ENCODE peak calls at places on chromosome 18, in four cellular contexts. One of them, this sample, is unnamed.

GRCh38 chr18:45962461-45962860 is 4.7 kb downstream of the EPG5 start:
- DNase-seq in upper lobe of right lung: no peak
- DNase-seq in A549: no peak
- DNase-seq in fibroblast of lung: peak
- DNase-seq in this sample: peak

GRCh38 chr18:9868857-9869712 is 16.7 kb upstream of the TXNDC2 start:
- DNase-seq in upper lobe of right lung: no peak
- DNase-seq in fibroblast of lung: no peak
- DNase-seq in A549: no peak
- DNase-seq in this sample: no peak

GRCh38 chr18:30271716-30272115 is 770.8 kb downstream of the DSC3 start:
- DNase-seq in fibroblast of lung: no peak
- DNase-seq in upper lobe of right lung: no peak
- DNase-seq in A549: no peak
- DNase-seq in this sample: no peak

GRCh38 chr18:44568986-44569385 is 111.7 kb upstream of the SETBP1 start:
- DNase-seq in upper lobe of right lung: no peak
- DNase-seq in A549: no peak
- DNase-seq in fibroblast of lung: no peak
- DNase-seq in this sample: no peak

GRCh38 chr18:78871631-78872030 is 108.0 kb upstream of the SALL3 start:
- DNase-seq in upper lobe of right lung: no peak
- DNase-seq in fibroblast of lung: no peak
- DNase-seq in A549: no peak
- DNase-seq in this sample: no peak

GRCh38 chr18:24741961-24742738 is 281.7 kb downstream of the HRH4 start:
- DNase-seq in fibroblast of lung: peak
- DNase-seq in upper lobe of right lung: no peak
- DNase-seq in A549: no peak
- DNase-seq in this sample: no peak

GRCh38 chr18:39647627-39648502 is 2082.3 kb upstream of the CELF4 start:
- DNase-seq in A549: peak
- DNase-seq in upper lobe of right lung: no peak
- DNase-seq in fibroblast of lung: peak
- DNase-seq in this sample: peak

GRCh38 chr18:8871484-8871883 is 166.1 kb downstream of the MTCL1 start:
- DNase-seq in A549: no peak
- DNase-seq in upper lobe of right lung: no peak
- DNase-seq in fibroblast of lung: no peak
- DNase-seq in this sample: no peak

GRCh38 chr18:7023581-7023980 is 94.0 kb downstream of the LAMA1 start:
- DNase-seq in upper lobe of right lung: no peak
- DNase-seq in fibroblast of lung: no peak
- DNase-seq in A549: no peak
- DNase-seq in this sample: no peak

GRCh38 chr18:35172451-35173035 is 68.3 kb upstream of the ZNF397 start:
- DNase-seq in A549: no peak
- DNase-seq in upper lobe of right lung: no peak
- DNase-seq in fibroblast of lung: peak
- DNase-seq in this sample: peak

GRCh38 chr18:8303151-8303770 is 306.0 kb upstream of the RAB12 start:
- DNase-seq in A549: no peak
- DNase-seq in upper lobe of right lung: no peak
- DNase-seq in fibroblast of lung: peak
- DNase-seq in this sample: no peak

GRCh38 chr18:75070625-75071483 is 138.1 kb downstream of the PTGR3 start:
- DNase-seq in A549: peak
- DNase-seq in fibroblast of lung: peak
- DNase-seq in upper lobe of right lung: no peak
- DNase-seq in this sample: no peak

GRCh38 chr18:36942264-36942663 is 113.3 kb downstream of the KIAA1328 start:
- DNase-seq in upper lobe of right lung: no peak
- DNase-seq in A549: peak
- DNase-seq in fibroblast of lung: peak
- DNase-seq in this sample: peak

GRCh38 chr18:23539911-23540475 is 36.7 kb downstream of the RMC1 start:
- DNase-seq in A549: no peak
- DNase-seq in upper lobe of right lung: no peak
- DNase-seq in fibroblast of lung: no peak
- DNase-seq in this sample: no peak

GRCh38 chr18:77062518-77063003 is 70.0 kb downstream of the MBP start:
- DNase-seq in fibroblast of lung: peak
- DNase-seq in upper lobe of right lung: no peak
- DNase-seq in A549: no peak
- DNase-seq in this sample: no peak
- H3K4me3 ChIP-seq in fibroblast of lung: no peak
- H3K4me3 ChIP-seq in upper lobe of right lung: no peak
- H3K4me3 ChIP-seq in A549: no peak
- H3K4me3 ChIP-seq in this sample: no peak

GRCh38 chr18:59264136-59264571 is 9.1 kb downstream of the RAX start:
- DNase-seq in fibroblast of lung: no peak
- DNase-seq in A549: no peak
- DNase-seq in upper lobe of right lung: no peak
- DNase-seq in this sample: no peak

GRCh38 chr18:59266019-59266369 is 7.3 kb downstream of the RAX start:
- DNase-seq in A549: no peak
- DNase-seq in upper lobe of right lung: no peak
- DNase-seq in fibroblast of lung: no peak
- DNase-seq in this sample: no peak

GRCh38 chr18:59264651-59265245 is 8.5 kb downstream of the RAX start:
- DNase-seq in A549: no peak
- DNase-seq in fibroblast of lung: no peak
- DNase-seq in upper lobe of right lung: no peak
- DNase-seq in this sample: no peak

GRCh38 chr18:59265246-59266018 is 7.8 kb downstream of the RAX start:
- DNase-seq in fibroblast of lung: no peak
- DNase-seq in A549: peak
- DNase-seq in upper lobe of right lung: no peak
- DNase-seq in this sample: peak

DNA sequence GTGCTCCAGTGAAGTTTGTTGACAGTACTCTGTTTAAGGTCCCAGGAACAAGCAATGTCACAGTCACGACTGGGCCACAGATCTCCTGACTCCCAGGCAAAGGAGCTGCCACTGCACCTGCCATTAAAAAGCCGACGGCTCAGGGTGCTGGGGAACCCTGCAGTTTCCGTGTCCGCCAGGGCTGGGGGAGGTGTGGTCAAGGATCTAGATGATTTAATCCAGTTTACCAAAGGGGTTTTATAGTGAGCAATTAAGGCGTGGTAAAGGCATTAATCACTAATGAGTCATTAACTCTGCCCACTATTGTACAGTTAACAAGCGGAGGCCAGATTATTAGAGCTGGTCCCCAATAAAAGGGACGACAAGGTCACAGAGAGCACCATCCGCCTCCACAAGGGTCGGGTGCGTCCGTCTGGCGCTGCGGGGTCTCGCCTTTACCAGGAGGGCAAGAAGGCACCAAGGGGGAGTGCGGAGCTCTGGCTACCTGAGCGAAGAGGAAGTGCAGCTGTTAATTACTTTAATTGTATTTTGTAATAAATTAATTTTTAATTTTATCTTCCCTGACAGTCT is 9.6 kb downstream of the RAX start:
- DNase-seq in A549: no peak
- DNase-seq in fibroblast of lung: no peak
- DNase-seq in upper lobe of right lung: no peak
- DNase-seq in this sample: no peak
- H3K27ac ChIP-seq in A549: no peak
- H3K27ac ChIP-seq in fibroblast of lung: no peak
- H3K27ac ChIP-seq in upper lobe of right lung: no peak
- H3K27ac ChIP-seq in this sample: no peak

GRCh38 chr18:31778391-31778950 is 17.8 kb upstream of the SLC25A52 start:
- DNase-seq in A549: no peak
- DNase-seq in fibroblast of lung: no peak
- DNase-seq in upper lobe of right lung: no peak
- DNase-seq in this sample: no peak

GRCh38 chr18:31773774-31774476 is 13.2 kb upstream of the SLC25A52 start:
- DNase-seq in upper lobe of right lung: no peak
- DNase-seq in A549: no peak
- DNase-seq in fibroblast of lung: no peak
- DNase-seq in this sample: no peak

GRCh38 chr18:31774960-31775359 is 14.3 kb upstream of the SLC25A52 start:
- DNase-seq in upper lobe of right lung: no peak
- DNase-seq in fibroblast of lung: no peak
- DNase-seq in A549: no peak
- DNase-seq in this sample: no peak

GRCh38 chr18:31772699-31773098 is 12.0 kb upstream of the SLC25A52 start:
- DNase-seq in upper lobe of right lung: no peak
- DNase-seq in fibroblast of lung: no peak
- DNase-seq in A549: no peak
- DNase-seq in this sample: no peak

GRCh38 chr18:31774477-31774785 is 13.8 kb upstream of the SLC25A52 start:
- DNase-seq in fibroblast of lung: no peak
- DNase-seq in upper lobe of right lung: no peak
- DNase-seq in A549: no peak
- DNase-seq in this sample: no peak
- H3K4me3 ChIP-seq in fibroblast of lung: no peak
- H3K4me3 ChIP-seq in upper lobe of right lung: no peak
- H3K4me3 ChIP-seq in A549: no peak
- H3K4me3 ChIP-seq in this sample: no peak

GRCh38 chr18:63046375-63046774 is 273.2 kb downstream of the BCL2 start:
- DNase-seq in upper lobe of right lung: no peak
- DNase-seq in A549: peak
- DNase-seq in fibroblast of lung: no peak
- DNase-seq in this sample: no peak

GRCh38 chr18:63042351-63042750 is 277.2 kb downstream of the BCL2 start:
- DNase-seq in upper lobe of right lung: no peak
- DNase-seq in fibroblast of lung: no peak
- DNase-seq in A549: no peak
- DNase-seq in this sample: no peak

GRCh38 chr18:63040788-63041410 is 278.7 kb downstream of the BCL2 start:
- DNase-seq in upper lobe of right lung: no peak
- DNase-seq in A549: no peak
- DNase-seq in fibroblast of lung: no peak
- DNase-seq in this sample: no peak

GRCh38 chr18:63043516-63043915 is 276.1 kb downstream of the BCL2 start:
- DNase-seq in A549: no peak
- DNase-seq in fibroblast of lung: no peak
- DNase-seq in upper lobe of right lung: no peak
- DNase-seq in this sample: no peak
- H3K27ac ChIP-seq in A549: no peak
- H3K27ac ChIP-seq in fibroblast of lung: no peak
- H3K27ac ChIP-seq in upper lobe of right lung: no peak
- H3K27ac ChIP-seq in this sample: no peak

GRCh38 chr18:62768172-62768943 is 53.0 kb downstream of the PHLPP1 start:
- DNase-seq in upper lobe of right lung: no peak
- DNase-seq in A549: no peak
- DNase-seq in fibroblast of lung: peak
- DNase-seq in this sample: no peak
- H3K4me3 ChIP-seq in upper lobe of right lung: no peak
- H3K4me3 ChIP-seq in A549: no peak
- H3K4me3 ChIP-seq in fibroblast of lung: no peak
- H3K4me3 ChIP-seq in this sample: no peak

GRCh38 chr18:5543036-5543671 is 643 bp downstream of the EPB41L3 start:
- DNase-seq in upper lobe of right lung: peak
- DNase-seq in A549: no peak
- DNase-seq in fibroblast of lung: peak
- DNase-seq in this sample: no peak
- H3K27ac ChIP-seq in upper lobe of right lung: peak
- H3K27ac ChIP-seq in A549: no peak
- H3K27ac ChIP-seq in fibroblast of lung: no peak
- H3K27ac ChIP-seq in this sample: peak

GRCh38 chr18:22473366-22473765 is 55.7 kb upstream of the CTAGE1 start:
- DNase-seq in fibroblast of lung: no peak
- DNase-seq in upper lobe of right lung: no peak
- DNase-seq in A549: no peak
- DNase-seq in this sample: no peak

GRCh38 chr18:22482948-22483347 is 65.2 kb upstream of the CTAGE1 start:
- DNase-seq in A549: no peak
- DNase-seq in upper lobe of right lung: no peak
- DNase-seq in fibroblast of lung: no peak
- DNase-seq in this sample: no peak

GRCh38 chr18:22471546-22472131 is 53.9 kb upstream of the CTAGE1 start:
- DNase-seq in fibroblast of lung: peak
- DNase-seq in upper lobe of right lung: no peak
- DNase-seq in A549: no peak
- DNase-seq in this sample: peak

GRCh38 chr18:22475426-22476100 is 57.8 kb upstream of the CTAGE1 start:
- DNase-seq in fibroblast of lung: no peak
- DNase-seq in A549: no peak
- DNase-seq in upper lobe of right lung: no peak
- DNase-seq in this sample: no peak

DNA sequence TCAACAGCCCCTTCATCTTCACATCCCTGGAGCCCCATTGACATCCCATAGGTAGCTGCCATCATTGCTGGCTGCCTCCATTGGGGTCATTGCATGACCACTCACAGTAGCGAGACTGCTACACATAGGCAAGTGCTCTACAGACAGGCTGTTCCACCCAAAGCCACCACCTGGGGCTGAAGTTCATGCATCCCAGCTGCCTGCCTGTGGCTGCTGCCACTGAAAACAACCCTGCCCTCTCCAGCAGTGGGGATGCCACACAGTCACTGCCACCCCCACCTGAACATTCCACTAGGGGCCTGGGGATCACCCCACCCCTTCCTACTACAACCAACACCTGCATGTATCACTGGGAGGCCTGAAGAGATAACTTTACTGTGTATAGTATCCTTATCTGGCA is 59.5 kb upstream of the CTAGE1 start:
- DNase-seq in fibroblast of lung: no peak
- DNase-seq in upper lobe of right lung: no peak
- DNase-seq in A549: no peak
- DNase-seq in this sample: no peak
- H3K4me3 ChIP-seq in fibroblast of lung: no peak
- H3K4me3 ChIP-seq in upper lobe of right lung: no peak
- H3K4me3 ChIP-seq in A549: no peak
- H3K4me3 ChIP-seq in this sample: no peak

DNA sequence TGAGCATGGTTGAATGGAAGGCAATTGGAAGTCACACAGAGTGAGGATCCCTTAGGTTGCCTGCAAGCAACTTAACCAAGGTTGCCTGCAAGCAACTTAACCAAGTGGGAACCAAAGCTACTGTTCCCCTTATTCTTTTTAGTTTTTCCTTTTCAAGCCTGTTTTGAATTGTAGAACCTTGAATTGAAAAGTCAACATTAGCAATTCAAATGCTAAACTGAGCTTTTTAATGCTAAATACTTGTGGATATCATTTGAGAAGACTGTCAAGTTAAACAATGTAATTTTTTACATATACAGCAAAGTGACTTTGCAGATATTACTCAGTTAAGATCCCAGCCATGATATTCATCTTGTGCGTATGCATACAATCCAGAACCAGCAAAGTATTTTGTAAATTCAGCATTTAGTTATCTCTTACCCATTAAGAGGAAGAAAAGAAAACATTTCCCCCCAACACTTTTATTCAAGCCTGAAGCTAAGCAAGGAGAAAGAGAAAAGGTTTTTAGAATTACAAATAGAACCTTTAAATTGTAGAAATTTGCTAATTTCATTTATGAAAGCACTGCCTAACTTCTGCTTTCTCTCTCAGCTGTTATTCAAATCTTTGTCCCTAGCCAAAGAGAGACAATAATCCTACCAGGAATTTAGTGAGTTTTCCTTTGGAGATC is 643.3 kb upstream of the PIK3C3 start:
- DNase-seq in upper lobe of right lung: no peak
- DNase-seq in fibroblast of lung: no peak
- DNase-seq in A549: no peak
- DNase-seq in this sample: no peak
- H3K27ac ChIP-seq in upper lobe of right lung: no peak
- H3K27ac ChIP-seq in fibroblast of lung: no peak
- H3K27ac ChIP-seq in A549: no peak
- H3K27ac ChIP-seq in this sample: no peak